ENCODE peak calls at places on chromosomes 3 and 15, in four cellular contexts. Z is HCT116, M is GM12878, X is PC-3. W is an unnamed sample.

GRCh38 chr3:155325263-155325835 is 31.9 kb upstream of the STRIT1 start:
- DNase-seq in Z (no peak), M (no peak), X (peak), W (no peak)

GRCh38 chr15:83698294-83698693 is 44.4 kb downstream of the ADAMTSL3 start:
- DNase-seq in Z (no peak), M (no peak), X (peak), W (no peak)

GRCh38 chr3:159852821-159853505 is 135.7 kb upstream of the IL12A start:
- DNase-seq in Z (no peak), M (no peak), X (peak), W (no peak)

GRCh38 chr15:90680371-90680935 is 36.7 kb upstream of the BLM start:
- DNase-seq in Z (no peak), M (no peak), X (peak), W (peak)

GRCh38 chr15:70411464-70411863 is 313.7 kb upstream of the TLE3 start:
- DNase-seq in Z (no peak), M (no peak), X (no peak), W (no peak)

GRCh38 chr3:146280859-146281258 is 30.0 kb upstream of the PLSCR4 start:
- DNase-seq in Z (no peak), M (no peak), X (no peak), W (no peak)

GRCh38 chr3:30614373-30614772 is 8.0 kb downstream of the TGFBR2 start:
- DNase-seq in Z (no peak), M (no peak), X (no peak), W (no peak)

GRCh38 chr15:77527831-77528231 is 104.9 kb downstream of the LINGO1 start:
- DNase-seq in Z (no peak), M (no peak), X (no peak), W (no peak)

GRCh38 chr15:78211189-78211921 is 23.0 kb downstream of the ACSBG1 start:
- DNase-seq in Z (no peak), M (no peak), X (no peak), W (no peak)

GRCh38 chr3:38706961-38707360 is 57.5 kb upstream of the SCN5A start:
- DNase-seq in Z (no peak), M (no peak), X (no peak), W (no peak)
- H3K9ac ChIP-seq in Z (no peak), M (no peak), X (no peak), W (no peak)

GRCh38 chr3:198106265-198106664 is 146.2 kb downstream of the LMLN start:
- DNase-seq in Z (no peak), M (no peak), X (no peak), W (no peak)
- H3K9ac ChIP-seq in Z (no peak), M (no peak), X (no peak), W (peak)

GRCh38 chr15:65386376-65386775 is 8.6 kb upstream of the IGDCC3 start:
- DNase-seq in Z (no peak), M (no peak), X (no peak), W (no peak)

GRCh38 chr15:65385868-65386253 is 8.1 kb upstream of the IGDCC3 start:
- DNase-seq in Z (no peak), M (no peak), X (no peak), W (no peak)

GRCh38 chr15:65383991-65384390 is 6.2 kb upstream of the IGDCC3 start:
- DNase-seq in Z (no peak), M (no peak), X (no peak), W (no peak)

GRCh38 chr15:65384505-65384894 is 6.7 kb upstream of the IGDCC3 start:
- DNase-seq in Z (no peak), M (no peak), X (no peak), W (no peak)

DNA sequence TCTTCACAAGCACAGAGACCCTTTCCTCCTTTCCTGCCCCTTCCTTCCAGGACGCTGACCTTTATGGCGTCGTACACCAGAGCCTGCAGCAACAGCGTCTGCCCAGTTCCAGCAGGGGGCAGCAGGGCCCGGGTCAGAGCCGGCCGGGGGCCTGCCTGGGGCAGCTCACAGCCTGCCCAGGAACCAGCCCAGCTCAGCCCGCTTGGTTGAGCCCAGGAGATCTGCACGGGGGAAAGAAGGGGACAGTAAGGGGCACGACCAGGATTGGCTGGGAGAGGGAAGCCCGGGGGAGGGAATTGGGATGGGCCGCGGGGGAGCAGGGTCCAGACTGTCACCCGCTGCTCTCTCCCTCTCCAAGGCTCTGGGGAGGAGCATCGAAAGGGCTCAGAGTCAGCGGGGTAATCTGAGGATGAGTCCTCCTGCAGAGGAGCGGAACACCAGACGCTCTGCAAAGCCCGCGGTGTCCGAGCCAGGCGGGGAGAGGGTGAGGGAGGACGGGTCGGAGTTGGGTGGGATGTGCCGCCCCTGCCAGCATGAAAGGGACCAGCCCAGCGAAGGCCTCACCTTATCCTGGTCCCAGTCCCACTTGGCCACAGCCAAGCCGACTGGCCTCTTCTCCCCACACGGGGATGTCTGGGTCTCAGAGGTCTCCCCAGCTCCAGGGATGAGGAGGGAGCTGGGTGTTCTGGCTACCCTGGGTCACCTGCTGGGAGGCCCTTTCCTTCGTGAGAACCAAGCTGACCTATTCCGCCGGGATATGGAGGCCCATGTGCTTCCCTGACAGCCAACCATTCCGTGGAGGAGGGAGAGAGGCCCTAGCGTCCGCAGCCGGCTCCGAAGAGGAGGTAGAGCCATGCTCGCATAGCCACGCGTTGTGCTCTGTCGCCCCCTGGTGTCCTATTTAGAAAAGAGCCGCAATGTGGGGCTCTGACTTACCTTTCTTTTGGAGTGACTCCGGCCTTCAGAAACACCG is 7.4 kb upstream of the IGDCC3 start:
- DNase-seq in Z (peak), M (no peak), X (peak), W (no peak)
- H3K9ac ChIP-seq in Z (peak), M (peak), X (peak), W (no peak)

DNA sequence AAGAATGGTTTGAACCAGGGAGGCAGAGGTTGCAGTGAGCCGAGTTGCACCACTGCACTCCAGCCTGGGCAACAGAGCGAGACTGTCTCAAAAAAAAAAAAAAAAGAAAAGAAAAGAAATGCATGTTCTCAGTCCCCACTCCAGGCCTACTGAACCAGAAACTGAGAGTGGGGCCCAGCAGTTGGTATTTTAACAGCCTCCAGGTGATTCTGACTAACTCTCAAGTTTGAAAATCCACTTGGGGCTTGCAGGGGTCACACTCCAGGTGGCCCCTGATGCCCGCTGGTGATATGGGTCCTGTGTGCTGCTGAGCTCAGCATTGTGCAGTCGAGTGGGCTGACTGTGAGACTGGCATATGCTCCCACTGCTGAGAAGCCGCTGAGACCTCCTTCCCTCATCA is 133.7 kb upstream of the C2CD4B start:
- DNase-seq in Z (no peak), M (no peak), X (no peak), W (no peak)
- H3K9ac ChIP-seq in Z (no peak), M (no peak), X (no peak), W (no peak)

W was measured in SK-N-MC.